ENCODE peak calls at places on chromosomes 13 and 19, in five cellular contexts. O is neural crest cell, C is heart right ventricle, H is AG10803, Y is tibial nerve. R is an unnamed sample.

GRCh38 chr19:662962-663681 is at the start of gene RNF126:
- DNase-seq in Y (peak), O (peak), H (peak), C (peak), R (peak)

GRCh38 chr13:61286148-61286745 is 129.4 kb downstream of the PCDH20 start:
- DNase-seq in Y (no peak), O (no peak), H (no peak), C (no peak), R (no peak)

GRCh38 chr19:40506099-40506498 is 39.3 kb downstream of the SPTBN4 start:
- DNase-seq in O (no peak), C (no peak), Y (no peak), H (no peak), R (no peak)

GRCh38 chr13:28536371-28536770 is 41.4 kb upstream of the FLT1 start:
- DNase-seq in C (no peak), O (no peak), H (no peak), Y (no peak), R (no peak)

GRCh38 chr13:33231339-33231738 is 54.2 kb downstream of the STARD13 start:
- DNase-seq in Y (no peak), C (no peak), H (no peak), O (no peak), R (no peak)

GRCh38 chr13:71320452-71320851 is 546.6 kb downstream of the DACH1 start:
- DNase-seq in Y (no peak), H (no peak), O (no peak), C (no peak), R (no peak)

GRCh38 chr13:51793570-51794273 is 10.2 kb downstream of the DHRS12 start:
- DNase-seq in Y (no peak), H (peak), C (no peak), O (no peak), R (no peak)

GRCh38 chr19:38281820-38282566 is 17.6 kb downstream of the SPINT2 start:
- DNase-seq in H (no peak), C (no peak), Y (no peak), O (no peak), R (no peak)

GRCh38 chr13:94305463-94305862 is 174.0 kb downstream of the DCT start:
- DNase-seq in H (peak), O (no peak), Y (no peak), C (peak), R (no peak)

GRCh38 chr13:47794963-47795362 is 206.1 kb downstream of the SUCLA2 start:
- DNase-seq in C (no peak), O (no peak), Y (no peak), H (peak), R (no peak)
- TF ChIP-seq CTCF in C (peak), O (peak), Y (no peak), H (peak), R (peak)

GRCh38 chr19:48332662-48333466 is 7.5 kb downstream of the EMP3 start:
- DNase-seq in H (peak), C (peak), Y (peak), O (peak), R (peak)

GRCh38 chr19:48329167-48329891 is 4.0 kb downstream of the EMP3 start:
- DNase-seq in H (peak), Y (no peak), C (no peak), O (no peak), R (no peak)

GRCh38 chr19:48332351-48332661 is 7.0 kb downstream of the EMP3 start:
- DNase-seq in Y (no peak), O (no peak), C (no peak), H (no peak), R (no peak)

GRCh38 chr19:48333467-48334384 is 8.4 kb downstream of the EMP3 start:
- DNase-seq in C (peak), Y (peak), H (peak), O (peak), R (peak)

GRCh38 chr19:48330012-48330681 is 4.8 kb downstream of the EMP3 start:
- DNase-seq in Y (peak), H (no peak), C (peak), O (peak), R (no peak)
- TF ChIP-seq CTCF in Y (no peak), H (no peak), C (peak), O (peak), R (no peak)

GRCh38 chr19:8577247-8577646 is at the start of gene MYO1F:
- DNase-seq in H (no peak), Y (no peak), C (peak), O (no peak), R (no peak)
- TF ChIP-seq CTCF in H (no peak), Y (no peak), C (no peak), O (no peak), R (no peak)

GRCh38 chr13:100646030-100646673 is 28.4 kb downstream of the TMTC4 start:
- DNase-seq in H (peak), C (no peak), Y (no peak), O (peak), R (no peak)
- TF ChIP-seq CTCF in H (peak), C (peak), Y (no peak), O (peak), R (peak)

GRCh38 chr13:31053896-31054295 is 107.8 kb downstream of the HSPH1 start:
- DNase-seq in O (no peak), H (no peak), Y (no peak), C (no peak), R (no peak)

GRCh38 chr13:31054632-31055031 is 107.1 kb downstream of the HSPH1 start:
- DNase-seq in Y (no peak), O (no peak), C (no peak), H (no peak), R (no peak)

GRCh38 chr13:31055589-31055988 is 106.1 kb downstream of the HSPH1 start:
- DNase-seq in O (no peak), H (no peak), C (no peak), Y (no peak), R (no peak)

GRCh38 chr13:31053098-31053497 is 108.6 kb downstream of the HSPH1 start:
- DNase-seq in C (peak), O (no peak), Y (no peak), H (peak), R (no peak)

GRCh38 chr13:31056650-31057275 is 104.9 kb downstream of the HSPH1 start:
- DNase-seq in Y (no peak), C (no peak), O (no peak), H (peak), R (no peak)
- TF ChIP-seq CTCF in Y (no peak), C (peak), O (no peak), H (peak), R (no peak)

GRCh38 chr13:24670927-24671326 is 9.3 kb upstream of the ATP12A start:
- DNase-seq in Y (no peak), C (no peak), O (no peak), H (no peak), R (no peak)
- TF ChIP-seq CTCF in Y (no peak), C (no peak), O (no peak), H (peak), R (no peak)

DNA sequence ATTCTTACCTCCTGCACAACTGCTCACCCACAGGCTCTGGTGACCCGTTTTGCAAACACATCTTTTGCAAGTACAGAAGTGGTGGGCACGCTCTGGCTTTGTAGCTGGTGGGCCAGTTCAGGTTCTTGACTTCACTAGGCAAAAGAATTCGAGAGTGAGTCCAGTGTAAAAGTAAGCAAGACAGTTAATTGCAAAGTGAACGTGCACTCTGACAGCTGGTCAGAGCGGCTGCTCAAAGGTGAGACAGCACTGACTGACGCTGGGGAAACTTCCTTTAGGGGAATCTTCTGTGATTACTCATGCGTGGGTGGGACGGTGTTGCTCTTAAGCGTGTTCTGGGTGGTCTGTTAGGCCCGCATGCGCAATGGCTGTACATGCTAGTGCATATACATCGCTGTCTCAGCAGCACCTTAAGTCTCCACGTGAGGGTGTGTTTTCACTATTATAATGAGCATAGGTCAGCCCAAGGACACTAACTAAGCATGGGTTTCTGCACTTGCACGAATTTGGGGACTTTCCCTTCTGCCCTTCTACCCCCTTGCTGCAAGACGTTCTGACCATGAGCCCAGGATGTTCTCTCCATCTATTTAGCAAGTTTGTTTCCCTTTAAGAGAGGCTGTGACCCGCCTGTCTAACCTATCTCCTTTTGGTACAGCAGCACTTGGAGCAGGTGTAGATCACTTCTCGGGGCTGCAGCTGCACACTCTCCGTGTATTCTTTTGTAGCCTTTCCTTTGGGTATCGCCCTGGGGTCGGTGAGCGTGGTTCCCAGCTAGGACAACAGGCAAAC is 30.2 kb upstream of the CD33 start:
- DNase-seq in H (no peak), Y (no peak), C (no peak), O (no peak), R (peak)
- TF ChIP-seq CTCF in H (no peak), Y (no peak), C (no peak), O (no peak), R (no peak)

R was measured in osteocyte.